ENCODE peak calls at places on chromosomes 2 and 18, in four cellular contexts. W, S, F and V are unnamed samples.

GRCh38 chr18:5294113-5294617 is 1.4 kb downstream of the ZBTB14 start:
- DNase-seq in W (peak), F (peak), S (peak), V (no peak)

GRCh38 chr2:18825856-18826255 is 236.5 kb upstream of the NT5C1B start:
- DNase-seq in S (no peak), W (no peak), F (no peak), V (no peak)

GRCh38 chr2:60105868-60106267 is 447.6 kb downstream of the BCL11A start:
- DNase-seq in S (no peak), W (no peak), F (no peak), V (no peak)

GRCh38 chr2:48249631-48250473 is 280.1 kb upstream of the STON1 start:
- DNase-seq in W (no peak), S (peak), F (no peak), V (no peak)

GRCh38 chr2:67825476-67825875 is 237.3 kb downstream of the C1D start:
- DNase-seq in W (no peak), S (peak), F (no peak), V (no peak)

GRCh38 chr2:220678943-220679342 is 893.2 kb downstream of the EPHA4 start:
- DNase-seq in F (no peak), S (no peak), W (no peak), V (no peak)

GRCh38 chr2:215264374-215264773 is 47.5 kb upstream of the ATIC start:
- DNase-seq in F (no peak), S (no peak), W (no peak), V (no peak)

GRCh38 chr18:78511666-78512065 is 468.0 kb upstream of the SALL3 start:
- DNase-seq in S (no peak), W (no peak), F (no peak), V (no peak)

GRCh38 chr18:76823166-76823539 is 796 bp downstream of the ZNF236 start:
- DNase-seq in F (peak), S (no peak), W (no peak), V (no peak)

GRCh38 chr2:234973008-234973407 is 21.2 kb downstream of the SH3BP4 start:
- DNase-seq in S (peak), W (no peak), F (no peak), V (no peak)

GRCh38 chr18:78949216-78949615 is 30.4 kb upstream of the SALL3 start:
- DNase-seq in S (no peak), W (no peak), F (no peak), V (no peak)

GRCh38 chr18:68438983-68439382 is 275.9 kb downstream of the TMX3 start:
- DNase-seq in F (no peak), S (peak), W (no peak), V (no peak)

GRCh38 chr18:35422227-35422626 is 45.1 kb upstream of the ZNF396 start:
- DNase-seq in S (no peak), F (no peak), W (no peak), V (no peak)

GRCh38 chr2:109129356-109129920 is 433 bp downstream of the SH3RF3 start:
- DNase-seq in W (no peak), S (no peak), F (no peak), V (no peak)

GRCh38 chr2:190338453-190338852 is 4.9 kb upstream of the INPP1 start:
- DNase-seq in S (no peak), F (no peak), W (no peak), V (no peak)

GRCh38 chr18:69353023-69353422 is 47.7 kb upstream of the DOK6 start:
- DNase-seq in W (no peak), F (no peak), S (no peak), V (no peak)

GRCh38 chr2:142218471-142218870 is 87.7 kb upstream of the LRP1B start:
- DNase-seq in W (no peak), S (peak), F (no peak), V (no peak)

GRCh38 chr2:204950695-204951094 is 405.4 kb downstream of the PARD3B start:
- DNase-seq in F (no peak), W (no peak), S (peak), V (no peak)

GRCh38 chr2:233186851-233187250 is 64.6 kb upstream of the ATG16L1 start:
- DNase-seq in W (no peak), S (no peak), F (no peak), V (no peak)

GRCh38 chr2:176002684-176003225 is 688 bp upstream of the LNPK start:
- DNase-seq in S (peak), W (no peak), F (peak), V (peak)

GRCh38 chr18:51957001-51957400 is 383.0 kb upstream of the DCC start:
- DNase-seq in W (no peak), S (no peak), F (no peak), V (no peak)

GRCh38 chr2:1675633-1676032 is 68.7 kb downstream of the PXDN start:
- DNase-seq in S (peak), W (peak), F (no peak), V (no peak)

GRCh38 chr2:142841788-142842187 is 35.7 kb upstream of the KYNU start:
- DNase-seq in F (no peak), S (peak), W (no peak), V (no peak)

GRCh38 chr2:163657257-163657656 is 78.6 kb downstream of the FIGN start:
- DNase-seq in W (no peak), F (no peak), S (peak), V (no peak)

GRCh38 chr2:134232868-134233732 is 20.8 kb upstream of the MGAT5 start:
- DNase-seq in S (peak), F (no peak), W (no peak), V (no peak)

GRCh38 chr2:1192121-1192520 is 221.1 kb upstream of the TPO start:
- DNase-seq in F (no peak), W (no peak), S (no peak), V (no peak)

GRCh38 chr2:149094217-149095015 is 55.9 kb downstream of the LYPD6B start:
- DNase-seq in W (no peak), S (no peak), F (no peak), V (no peak)

GRCh38 chr2:240620149-240620731 is 5.0 kb upstream of the GPR35 start:
- DNase-seq in S (no peak), F (peak), W (no peak), V (no peak)

GRCh38 chr2:128798502-128799283 is 480.0 kb upstream of the HS6ST1 start:
- DNase-seq in S (no peak), W (peak), F (no peak), V (no peak)

GRCh38 chr2:184689633-184690032 is 91.3 kb downstream of the ZNF804A start:
- DNase-seq in S (peak), W (no peak), F (no peak), V (no peak)

GRCh38 chr2:119782308-119783027 is 22.7 kb downstream of the PTPN4 start:
- DNase-seq in S (no peak), W (no peak), F (no peak), V (no peak)

GRCh38 chr2:32697156-32697555 is 69.3 kb downstream of the TTC27 start:
- DNase-seq in S (peak), W (no peak), F (no peak), V (peak)

GRCh38 chr2:116057538-116057937 is 1615.1 kb downstream of the DPP10 start:
- DNase-seq in W (no peak), S (no peak), F (no peak), V (no peak)

GRCh38 chr2:88429929-88430328 is 22.6 kb downstream of the FOXI3 start:
- DNase-seq in S (no peak), W (no peak), F (no peak), V (no peak)

DNA sequence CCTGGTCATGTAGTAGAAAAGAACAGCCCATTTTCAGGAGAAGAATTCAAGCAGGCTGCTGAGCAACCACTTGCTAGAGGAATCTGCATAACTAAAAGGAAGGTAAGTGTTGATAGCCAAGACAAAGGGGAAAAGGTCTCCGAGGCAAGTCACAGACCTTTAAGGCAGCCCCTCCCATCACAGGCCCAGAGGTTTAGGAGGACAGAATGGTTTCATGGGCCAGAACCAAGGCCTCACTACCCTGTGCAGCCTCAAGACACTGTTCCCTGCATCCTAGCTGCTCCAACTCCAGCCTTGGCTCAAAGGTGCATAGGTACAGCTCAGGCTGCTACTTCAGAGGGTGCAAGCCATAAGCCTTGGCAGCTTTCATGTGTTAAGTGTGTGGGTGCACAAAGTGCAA is 238.6 kb upstream of the CYP26B1 start:
- DNase-seq in W (no peak), S (no peak), F (no peak), V (no peak)
- TF ChIP-seq POLR2A in W (no peak), S (no peak), F (no peak), V (no peak)

GRCh38 chr2:222525776-222526175 is 101.4 kb downstream of the SGPP2 start:
- DNase-seq in W (no peak), S (no peak), F (no peak), V (no peak)
- TF ChIP-seq POLR2A in W (no peak), S (no peak), F (no peak), V (no peak)

GRCh38 chr18:58362027-58362575 is 266.8 kb downstream of the ALPK2 start:
- DNase-seq in S (peak), W (no peak), F (no peak), V (no peak)
- TF ChIP-seq POLR2A in S (peak), W (no peak), F (no peak), V (no peak)

DNA sequence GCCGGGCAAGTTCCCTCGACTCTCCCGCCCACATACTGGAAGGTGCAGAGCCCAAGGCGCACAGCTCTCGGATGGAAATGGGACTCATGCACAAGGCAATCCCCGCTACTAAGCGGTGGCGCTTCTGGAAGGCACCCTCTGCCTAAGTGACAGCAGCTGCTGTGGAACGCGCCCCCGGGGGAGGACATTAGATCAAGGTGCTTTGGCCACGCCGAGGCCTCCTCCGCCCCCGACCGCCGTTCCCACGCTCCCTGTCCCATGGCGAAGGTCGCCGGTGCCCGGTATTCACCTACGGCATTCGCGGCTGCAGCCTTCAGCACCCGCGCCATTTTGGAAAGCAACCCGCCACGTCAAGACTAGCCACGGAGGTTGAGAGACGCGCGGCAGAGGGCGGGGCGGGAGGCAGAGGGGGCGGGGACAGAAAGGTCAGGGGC is at the start of gene MCEE:
- DNase-seq in F (peak), S (peak), W (peak), V (peak)
- TF ChIP-seq POLR2A in F (peak), S (peak), W (no peak), V (peak)

DNA sequence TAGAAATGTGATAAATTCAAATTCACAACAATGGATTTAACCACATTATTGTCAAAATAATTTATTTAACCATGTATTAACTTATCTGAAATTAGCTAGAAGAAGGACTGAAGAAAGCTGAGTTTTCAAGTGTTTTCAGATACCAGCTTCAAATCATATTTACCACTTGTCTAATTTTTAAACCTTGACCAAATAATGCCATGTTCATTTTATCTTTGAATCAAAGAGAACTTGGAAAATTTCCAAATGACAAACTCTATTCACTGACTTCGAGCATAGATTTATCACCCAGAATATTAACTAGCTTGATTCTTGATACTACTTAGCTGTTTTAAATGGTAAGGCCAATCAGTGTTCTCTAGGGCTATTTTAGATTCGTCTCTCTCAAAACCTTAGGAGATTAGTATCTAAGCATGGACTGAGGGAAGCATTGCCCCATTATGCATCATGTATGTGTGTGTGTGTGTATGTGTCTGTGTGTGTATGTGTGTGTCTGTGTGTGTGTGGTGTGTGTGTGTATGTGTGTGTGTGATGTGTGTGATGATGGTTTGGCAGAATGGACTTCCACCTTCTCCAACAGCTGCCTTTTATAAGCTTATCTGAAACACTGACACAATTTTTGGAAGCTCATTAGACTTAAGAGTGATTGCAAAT is 667.5 kb upstream of the FANCL start:
- DNase-seq in F (no peak), W (no peak), S (no peak), V (no peak)
- TF ChIP-seq POLR2A in F (no peak), W (no peak), S (no peak), V (no peak)

GRCh38 chr2:21841341-21841740 is 717.6 kb downstream of the TDRD15 start:
- DNase-seq in W (no peak), F (no peak), S (no peak), V (no peak)
- TF ChIP-seq POLR2A in W (no peak), F (no peak), S (no peak), V (no peak)

DNA sequence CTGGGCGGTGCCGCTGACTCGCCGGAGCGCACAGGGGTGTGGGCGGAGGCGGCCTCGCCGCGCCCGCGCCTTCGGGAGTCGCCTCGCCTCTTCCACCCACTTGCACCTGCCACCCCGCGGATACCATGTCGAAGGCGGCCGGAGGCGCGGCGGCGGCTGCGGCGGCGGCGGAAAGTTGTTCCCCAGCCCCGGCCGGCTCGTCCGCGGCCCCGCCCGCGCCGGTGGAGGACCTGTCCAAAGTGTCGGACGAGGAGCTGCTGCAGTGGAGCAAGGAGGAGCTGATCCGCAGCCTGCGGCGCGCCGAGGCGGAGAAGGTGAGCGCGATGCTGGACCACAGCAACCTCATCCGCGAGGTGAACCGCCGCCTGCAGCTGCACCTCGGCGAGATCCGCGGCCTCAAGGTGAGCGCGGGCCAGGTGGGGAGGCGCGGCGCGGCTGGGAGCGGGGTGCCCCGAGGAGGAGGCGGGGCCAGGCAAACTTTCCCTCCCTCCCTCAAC is 758 bp downstream of the CCDC85A start:
- DNase-seq in W (no peak), F (no peak), S (no peak), V (no peak)
- TF ChIP-seq POLR2A in W (no peak), F (no peak), S (no peak), V (no peak)